ENCODE peak calls at places on chromosomes 11 and 22, in eight cellular contexts. D, X, A, V, Y, P, S and Z are unnamed samples.

GRCh38 chr11:74932797-74933196 is 16.1 kb downstream of the XRRA1 start:
- DNase-seq in D (no peak), X (no peak), A (peak; percentile 38), V (peak; percentile 62), Y (no peak), P (no peak), S (no peak), Z (no peak)

GRCh38 chr11:100719809-100720221 is 32.7 kb downstream of the ARHGAP42 start:
- DNase-seq in D (no peak), X (peak; percentile 63), A (peak; percentile 91), V (peak; percentile 96), Y (peak; percentile 63), P (no peak), S (peak; percentile 45), Z (peak; percentile 72)

GRCh38 chr22:49046546-49047305 is 780.9 kb downstream of the BRD1 start:
- DNase-seq in D (peak; percentile 54), X (peak; percentile 46), A (no peak), V (no peak), Y (no peak), P (peak; percentile 19), S (peak; percentile 69), Z (peak; percentile 87)

GRCh38 chr11:20249313-20249873 is 89.1 kb upstream of the DBX1 start:
- DNase-seq in D (no peak), X (no peak), A (no peak), V (no peak), Y (no peak), P (no peak), S (peak; percentile 18), Z (no peak)

GRCh38 chr22:19853058-19853878 is 1.4 kb downstream of the GNB1L start:
- DNase-seq in D (peak; percentile 4), X (no peak), A (no peak), V (no peak), Y (no peak), P (no peak), S (peak; percentile 10), Z (no peak)

GRCh38 chr11:115716577-115717214 is 212.5 kb upstream of the CADM1 start:
- DNase-seq in D (no peak), X (no peak), A (peak; percentile 29), V (no peak), Y (no peak), P (no peak), S (no peak), Z (peak; percentile 33)

GRCh38 chr11:47616726-47617416 is 22.7 kb upstream of the C1QTNF4 start:
- DNase-seq in D (peak; percentile 30), X (peak; percentile 21), A (peak; percentile 90), V (peak; percentile 68), Y (peak; percentile 77), P (peak; percentile 43), S (peak; percentile 52), Z (peak; percentile 82)

GRCh38 chr22:27318516-27318915 is 483.0 kb downstream of the MN1 start:
- DNase-seq in D (no peak), X (no peak), A (peak; percentile 35), V (peak; percentile 65), Y (peak; percentile 27), P (no peak), S (peak; percentile 79), Z (peak; percentile 92)

GRCh38 chr11:28242596-28242995 is 134.4 kb downstream of the METTL15 start:
- DNase-seq in D (no peak), X (no peak), A (no peak), V (no peak), Y (no peak), P (no peak), S (no peak), Z (no peak)

GRCh38 chr22:49297871-49298721 is 529.6 kb downstream of the BRD1 start:
- DNase-seq in D (no peak), X (no peak), A (no peak), V (no peak), Y (no peak), P (no peak), S (no peak), Z (no peak)

GRCh38 chr22:21606775-21607174 is 23.0 kb downstream of the YDJC start:
- DNase-seq in D (no peak), X (no peak), A (no peak), V (no peak), Y (no peak), P (no peak), S (no peak), Z (no peak)

GRCh38 chr11:123213307-123213708 is 18.3 kb upstream of the CLMP start:
- DNase-seq in D (no peak), X (no peak), A (no peak), V (no peak), Y (no peak), P (no peak), S (no peak), Z (peak; percentile 88)

GRCh38 chr11:110415081-110415480 is 14.7 kb upstream of the FDX1 start:
- DNase-seq in D (no peak), X (no peak), A (no peak), V (no peak), Y (no peak), P (no peak), S (no peak), Z (no peak)

GRCh38 chr11:68509105-68509504 is 48.6 kb downstream of the PPP6R3 start:
- DNase-seq in D (no peak), X (no peak), A (no peak), V (no peak), Y (peak; percentile 28), P (no peak), S (no peak), Z (no peak)

DNA sequence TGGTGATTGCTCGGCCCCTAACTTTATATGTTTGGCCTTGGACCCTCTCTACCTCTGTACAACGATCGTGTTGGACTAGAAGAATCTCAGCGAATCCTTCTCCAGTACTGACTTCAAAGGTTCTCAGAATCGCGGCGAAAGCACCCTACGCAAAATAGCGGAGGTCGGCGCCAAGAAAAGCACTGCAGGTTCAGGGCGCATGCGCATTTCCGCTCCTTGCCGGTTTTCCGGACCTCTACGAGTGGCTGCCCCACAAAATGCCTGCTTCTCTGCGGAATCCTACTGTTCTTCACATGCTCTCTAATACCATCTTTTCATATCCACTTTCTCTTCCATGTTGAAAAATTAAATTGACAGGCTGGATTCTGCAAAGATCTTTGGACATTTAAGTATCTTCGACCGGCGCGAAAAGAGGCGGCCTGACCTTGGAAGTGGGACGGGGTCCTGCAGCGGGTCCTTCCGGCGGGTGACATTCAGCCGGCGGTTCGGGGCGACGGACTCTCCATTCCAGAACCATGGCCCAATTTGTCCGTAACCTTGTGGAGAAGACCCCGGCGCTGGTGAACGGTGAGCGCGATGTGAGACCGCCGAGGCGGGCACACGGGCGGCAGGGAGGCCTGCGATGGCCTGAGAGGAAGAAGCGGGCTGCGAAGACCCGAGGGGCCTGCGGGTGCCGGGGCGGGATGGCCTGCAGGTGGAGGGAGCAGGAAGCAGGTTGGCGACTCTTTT is at the start of gene ATP5MG:
- DNase-seq in D (peak; percentile 93), X (peak; percentile 81), A (peak; percentile 90), V (peak; percentile 97), Y (peak; percentile 97), P (peak; percentile 95), S (peak; percentile 96), Z (peak; percentile 97)
- TF ChIP-seq CTCF in D (no peak), X (no peak), A (no peak), V (no peak), Y (no peak), P (no peak), S (no peak), Z (peak; percentile 16)

DNA sequence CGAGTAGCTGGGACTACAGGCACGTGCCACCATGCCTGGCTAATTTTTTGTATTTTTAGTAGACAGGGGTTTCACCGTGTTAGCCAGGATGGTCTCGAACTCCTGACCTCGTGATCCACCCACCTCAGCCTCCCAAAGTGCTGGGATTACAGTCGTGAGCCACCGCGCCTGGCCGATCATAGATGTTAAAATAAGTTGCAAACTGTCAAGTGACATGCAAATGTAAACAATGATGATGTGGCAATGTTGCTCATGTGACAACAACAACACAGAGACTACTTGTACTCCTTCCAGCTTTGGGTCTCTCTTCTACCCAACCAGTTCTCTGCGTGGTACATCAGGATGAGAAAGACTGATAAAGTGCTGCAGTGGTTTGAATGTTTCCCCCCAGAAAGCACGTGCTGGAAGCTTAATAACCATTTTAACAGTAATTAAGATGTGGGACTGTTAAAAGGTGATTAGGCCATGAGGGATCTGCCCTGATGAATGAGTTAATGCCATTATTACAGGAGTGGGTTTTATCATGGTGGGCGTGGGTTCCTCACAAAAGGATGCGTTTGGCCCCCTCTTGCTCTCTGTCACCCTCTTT is 93.9 kb downstream of the RELT start:
- DNase-seq in D (no peak), X (no peak), A (no peak), V (no peak), Y (no peak), P (no peak), S (no peak), Z (no peak)
- TF ChIP-seq EZH2 in D (no peak), X (no peak), A (no peak), V (no peak), Y (no peak), P (no peak), S (no peak), Z (no peak)

GRCh38 chr11:65448418-65449196 is 26.0 kb downstream of the NEAT1 start:
- DNase-seq in D (no peak), X (no peak), A (peak; percentile 58), V (peak; percentile 37), Y (peak; percentile 46), P (no peak), S (peak; percentile 64), Z (no peak)
- TF ChIP-seq CTCF in D (no peak), X (no peak), A (no peak), V (no peak), Y (no peak), P (no peak), S (no peak), Z (no peak)

GRCh38 chr11:71302911-71303310 is 50.5 kb upstream of the SHANK2 start:
- DNase-seq in D (no peak), X (no peak), A (no peak), V (no peak), Y (peak; percentile 29), P (no peak), S (no peak), Z (no peak)
- TF ChIP-seq EZH2 in D (no peak), X (no peak), A (no peak), V (no peak), Y (no peak), P (no peak), S (no peak), Z (no peak)

GRCh38 chr11:118757881-118758399 is 33.0 kb downstream of the DDX6 start:
- DNase-seq in D (no peak), X (no peak), A (no peak), V (no peak), Y (no peak), P (no peak), S (no peak), Z (no peak)
- TF ChIP-seq CTCF in D (no peak), X (no peak), A (no peak), V (no peak), Y (no peak), P (no peak), S (no peak), Z (no peak)

DNA sequence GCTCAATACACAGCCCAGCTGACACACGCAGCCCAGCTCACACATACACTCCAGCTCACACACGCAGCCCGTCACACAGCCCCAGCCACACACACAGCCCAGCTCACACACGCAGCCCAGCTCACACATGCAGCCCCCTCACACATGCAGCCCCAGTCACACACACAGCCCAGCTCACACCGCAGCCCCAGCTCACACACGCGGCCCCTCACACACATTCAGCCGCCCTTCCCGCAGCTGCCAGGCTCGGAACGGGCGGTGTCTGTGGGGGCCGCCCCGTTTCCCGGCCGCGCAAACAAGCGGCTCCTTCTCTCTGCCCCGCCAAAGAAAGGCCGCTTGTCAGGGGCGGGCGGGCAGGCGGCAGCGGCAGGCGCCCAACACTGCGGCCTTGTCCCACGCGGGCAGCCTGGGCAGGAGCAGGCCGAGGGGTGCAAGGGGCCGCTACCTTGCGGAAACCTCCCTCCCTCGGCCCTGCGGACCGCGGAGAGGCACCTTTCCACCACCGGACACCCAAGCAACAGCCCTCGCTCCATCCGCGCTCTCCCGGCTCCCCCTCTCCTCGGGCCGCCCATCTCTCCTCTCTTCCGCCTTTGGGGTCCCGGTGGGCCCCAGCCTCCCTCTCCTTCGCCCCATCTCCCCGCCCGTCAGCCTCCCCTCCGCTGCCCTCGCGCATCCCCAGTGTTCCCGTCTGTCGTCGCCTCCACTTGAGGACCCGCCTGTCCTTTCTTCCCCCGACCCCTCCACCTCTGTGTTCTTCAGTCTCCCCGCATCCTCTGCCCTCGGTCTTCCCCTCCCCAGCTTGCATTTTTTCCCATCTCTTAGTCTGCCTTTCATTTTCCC is 2.2 kb downstream of the PHLDB1 start:
- DNase-seq in D (no peak), X (no peak), A (peak; percentile 52), V (peak; percentile 47), Y (peak; percentile 57), P (no peak), S (no peak), Z (no peak)
- TF ChIP-seq EZH2 in D (no peak), X (no peak), A (no peak), V (no peak), Y (peak; percentile 85), P (no peak), S (peak; percentile 66), Z (no peak)